ENCODE peak calls at places on chromosome 2, in five cellular contexts. Y is HCT116, F is GM12878, I is K562, Z is HepG2. Q is an unnamed sample.

GRCh38 chr2:19351914-19352697 is 6.3 kb downstream of the OSR1 start:
- DNase-seq in Y (no peak), F (no peak), Z (no peak), I (no peak), Q (no peak)

GRCh38 chr2:70496819-70497218 is 56.8 kb downstream of the TGFA start:
- DNase-seq in F (no peak), I (no peak), Y (no peak), Z (no peak), Q (no peak)

GRCh38 chr2:126657636-126658315 is 1.8 kb downstream of the GYPC start:
- DNase-seq in F (peak), Z (no peak), Y (peak), I (peak), Q (peak)

GRCh38 chr2:181234429-181235410 is 222.5 kb upstream of the ITGA4 start:
- DNase-seq in F (no peak), Z (no peak), I (no peak), Y (no peak), Q (no peak)

GRCh38 chr2:126100956-126101355 is 555.0 kb upstream of the GYPC start:
- DNase-seq in Z (no peak), I (no peak), Y (no peak), F (no peak), Q (no peak)

GRCh38 chr2:169091256-169091655 is 21.9 kb downstream of the DHRS9 start:
- DNase-seq in Z (no peak), F (no peak), Y (no peak), I (no peak), Q (no peak)

GRCh38 chr2:71865391-71865965 is 282.2 kb downstream of the CYP26B1 start:
- DNase-seq in I (no peak), Y (no peak), Z (no peak), F (no peak), Q (no peak)

GRCh38 chr2:215621389-215621788 is 185.5 kb upstream of the FN1 start:
- DNase-seq in I (no peak), Z (no peak), Y (no peak), F (no peak), Q (no peak)

GRCh38 chr2:231780123-231780908 is 766 bp downstream of the PDE6D start:
- DNase-seq in Y (no peak), F (no peak), I (no peak), Z (peak), Q (peak)

GRCh38 chr2:167140767-167141166 is 252.5 kb downstream of the XIRP2 start:
- DNase-seq in Y (peak), I (no peak), Z (peak), F (no peak), Q (peak)

GRCh38 chr2:225337183-225337582 is 62.3 kb upstream of the NYAP2 start:
- DNase-seq in I (no peak), Z (no peak), F (no peak), Y (no peak), Q (no peak)

GRCh38 chr2:158923180-158923594 is 45.3 kb upstream of the TANC1 start:
- DNase-seq in Z (no peak), Y (no peak), I (no peak), F (no peak), Q (no peak)

GRCh38 chr2:217788669-217789002 is 214.2 kb downstream of the TNS1 start:
- DNase-seq in Y (no peak), Z (no peak), F (no peak), I (no peak), Q (no peak)

GRCh38 chr2:75277111-75277510 is 77.8 kb upstream of the TACR1 start:
- DNase-seq in I (no peak), F (no peak), Y (no peak), Z (no peak), Q (no peak)

GRCh38 chr2:168564641-168565040 is 108.6 kb downstream of the CERS6 start:
- DNase-seq in F (no peak), Z (no peak), Y (no peak), I (no peak), Q (no peak)

GRCh38 chr2:2229898-2230817 is 100.9 kb downstream of the MYT1L start:
- DNase-seq in Y (no peak), F (no peak), I (no peak), Z (no peak), Q (no peak)

GRCh38 chr2:66240284-66240683 is 194.6 kb upstream of the MEIS1 start:
- DNase-seq in I (no peak), Y (no peak), F (no peak), Z (no peak), Q (no peak)

GRCh38 chr2:74530239-74531161 is 767 bp downstream of the HTRA2 start:
- DNase-seq in Z (no peak), F (peak), Y (no peak), I (peak), Q (no peak)

GRCh38 chr2:40317047-40317446 is 134.8 kb downstream of the SLC8A1 start:
- DNase-seq in I (no peak), F (no peak), Y (no peak), Z (no peak), Q (no peak)

GRCh38 chr2:53202063-53202462 is 565.5 kb upstream of the CHAC2 start:
- DNase-seq in I (no peak), Z (peak), Y (peak), F (no peak), Q (no peak)

GRCh38 chr2:203875471-203875870 is 7.9 kb downstream of the CTLA4 start:
- DNase-seq in Z (no peak), Y (no peak), F (no peak), I (no peak), Q (no peak)

GRCh38 chr2:12430036-12430795 is 286.5 kb upstream of the TRIB2 start:
- DNase-seq in F (no peak), I (no peak), Z (no peak), Y (no peak), Q (no peak)

GRCh38 chr2:43467889-43468288 is 127.9 kb downstream of the THADA start:
- DNase-seq in F (no peak), Z (no peak), Y (no peak), I (no peak), Q (no peak)

GRCh38 chr2:24491626-24492282 is 700 bp downstream of the NCOA1 start:
- DNase-seq in F (no peak), I (peak), Y (no peak), Z (no peak), Q (no peak)

GRCh38 chr2:9310827-9311226 is 104.2 kb downstream of the ASAP2 start:
- DNase-seq in Y (no peak), F (no peak), I (no peak), Z (no peak), Q (no peak)

GRCh38 chr2:106614511-106615291 is 127.5 kb downstream of the CD8B2 start:
- DNase-seq in Z (peak), I (no peak), F (no peak), Y (no peak), Q (no peak)

GRCh38 chr2:14297340-14297739 is 335.2 kb upstream of the LRATD1 start:
- DNase-seq in F (no peak), I (no peak), Y (no peak), Z (no peak), Q (no peak)

GRCh38 chr2:59756145-59756544 is 797.3 kb downstream of the BCL11A start:
- DNase-seq in I (no peak), Y (no peak), Z (no peak), F (no peak), Q (no peak)
- TF ChIP-seq SIN3A in I (no peak), Y (no peak), Z (no peak), F (no peak), Q (no peak)

GRCh38 chr2:57139179-57139578 is 907.4 kb upstream of the VRK2 start:
- DNase-seq in Z (no peak), I (no peak), F (no peak), Y (no peak), Q (no peak)
- TF ChIP-seq SRF in Z (no peak), I (no peak), F (no peak), Y (no peak), Q (no peak)

GRCh38 chr2:37982847-37983246 is 57.8 kb downstream of the RMDN2 start:
- DNase-seq in I (no peak), Z (no peak), Y (no peak), F (no peak), Q (no peak)

GRCh38 chr2:37982147-37982582 is 57.1 kb downstream of the RMDN2 start:
- DNase-seq in F (peak), Z (peak), Y (peak), I (peak), Q (peak)

GRCh38 chr2:37984176-37984575 is 59.1 kb downstream of the RMDN2 start:
- DNase-seq in I (no peak), F (no peak), Y (no peak), Z (no peak), Q (no peak)

GRCh38 chr2:37984589-37984988 is 59.5 kb downstream of the RMDN2 start:
- DNase-seq in Y (no peak), Z (no peak), F (no peak), I (no peak), Q (no peak)

GRCh38 chr2:37983719-37984118 is 58.6 kb downstream of the RMDN2 start:
- DNase-seq in F (no peak), Z (no peak), I (no peak), Y (no peak), Q (no peak)
- TF ChIP-seq SIN3A in F (no peak), Z (no peak), I (no peak), Y (no peak), Q (no peak)

GRCh38 chr2:23122681-23123080 is 262.3 kb upstream of the KLHL29 start:
- DNase-seq in Y (no peak), F (no peak), I (no peak), Z (no peak), Q (no peak)
- TF ChIP-seq SRF in Y (no peak), F (no peak), I (no peak), Z (no peak), Q (no peak)

GRCh38 chr2:220263300-220263699 is 635.9 kb downstream of the SLC4A3 start:
- DNase-seq in F (no peak), I (no peak), Z (no peak), Y (no peak), Q (no peak)

GRCh38 chr2:220259656-220260055 is 632.2 kb downstream of the SLC4A3 start:
- DNase-seq in I (no peak), F (no peak), Y (no peak), Z (no peak), Q (no peak)
- TF ChIP-seq SIN3A in I (no peak), F (no peak), Y (no peak), Z (no peak), Q (no peak)

GRCh38 chr2:241573741-241574140 is 15.2 kb downstream of the BOK start:
- DNase-seq in F (no peak), Z (no peak), Y (no peak), I (no peak), Q (no peak)
- TF ChIP-seq SRF in F (no peak), Z (no peak), Y (no peak), I (no peak), Q (no peak)

DNA sequence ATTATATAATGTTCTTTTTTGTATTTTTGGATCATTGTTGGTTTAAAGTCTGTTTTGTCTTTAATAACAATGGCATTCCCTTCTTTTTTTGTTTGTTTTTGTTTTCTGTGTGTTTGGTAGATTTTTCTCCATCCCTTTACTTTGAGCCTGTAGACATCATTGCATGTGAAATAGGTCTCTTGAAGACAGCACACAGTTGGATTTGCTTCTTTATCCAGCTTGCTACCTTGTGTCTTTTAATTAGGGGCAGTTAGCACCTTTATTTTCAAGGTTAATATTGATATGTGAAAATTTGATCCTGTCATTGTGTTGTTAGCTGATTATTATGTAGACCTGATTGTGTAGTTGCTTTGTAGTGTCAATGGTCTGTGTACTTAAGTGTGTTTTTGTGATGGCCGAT is 235.7 kb downstream of the KCNJ3 start:
- DNase-seq in I (no peak), Y (no peak), Z (no peak), F (no peak), Q (no peak)
- TF ChIP-seq SIN3A in I (no peak), Y (no peak), Z (no peak), F (no peak), Q (no peak)

DNA sequence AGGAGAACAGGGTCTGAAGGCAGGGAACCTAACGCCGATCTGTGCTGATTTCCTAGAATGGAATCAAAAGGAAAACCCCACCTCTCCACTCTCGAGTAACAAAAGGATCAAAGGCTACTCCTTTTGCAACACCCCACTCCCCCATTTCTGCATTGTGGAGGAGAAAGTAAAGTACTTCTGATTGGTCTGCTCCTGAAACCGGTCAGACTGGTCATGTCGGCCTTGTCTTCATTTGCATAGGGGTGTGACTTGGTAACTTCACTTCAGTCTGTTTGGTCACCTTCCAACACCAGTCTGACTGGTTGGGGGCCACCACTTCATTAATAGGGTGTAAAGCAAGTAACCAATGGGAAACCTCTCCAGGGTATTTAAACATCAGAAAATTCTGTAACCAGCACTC is 771.9 kb downstream of the ERBB4 start:
- DNase-seq in Y (no peak), F (no peak), Z (no peak), I (no peak), Q (no peak)
- TF ChIP-seq SRF in Y (no peak), F (no peak), Z (no peak), I (no peak), Q (no peak)

DNA sequence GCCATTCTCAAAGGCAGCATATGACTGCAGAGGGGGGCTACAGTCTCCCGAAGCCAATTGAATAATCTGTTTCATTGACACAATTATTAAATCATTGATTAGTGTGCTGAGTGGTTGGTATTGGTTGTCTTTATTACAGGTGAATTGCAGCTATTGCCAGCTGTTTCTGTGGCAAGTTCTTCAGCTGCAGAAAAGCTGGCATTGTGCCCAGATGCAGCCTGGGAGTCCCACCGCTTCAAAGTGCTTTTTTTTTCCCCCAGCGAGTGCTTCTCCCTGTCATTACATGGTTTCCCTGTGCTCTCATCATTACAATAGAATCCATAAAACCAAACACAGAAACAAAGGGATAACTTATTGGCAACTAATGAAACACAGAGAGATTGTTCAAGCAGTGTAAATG is 164.7 kb downstream of the GRB14 start:
- DNase-seq in I (no peak), F (no peak), Y (no peak), Z (no peak), Q (no peak)
- TF ChIP-seq SIN3A in I (no peak), F (no peak), Y (no peak), Z (no peak), Q (no peak)

GRCh38 chr2:134259571-134259970 is 5.7 kb downstream of the MGAT5 start:
- DNase-seq in I (no peak), F (no peak), Y (no peak), Z (no peak), Q (no peak)

GRCh38 chr2:134261398-134262131 is 7.7 kb downstream of the MGAT5 start:
- DNase-seq in F (no peak), Y (no peak), I (no peak), Z (no peak), Q (peak)

GRCh38 chr2:134262666-134263065 is 8.8 kb downstream of the MGAT5 start:
- DNase-seq in I (no peak), F (no peak), Z (no peak), Y (no peak), Q (no peak)

GRCh38 chr2:134258684-134259408 is 5.0 kb downstream of the MGAT5 start:
- DNase-seq in Y (no peak), F (no peak), I (no peak), Z (no peak), Q (no peak)

GRCh38 chr2:134260726-134261125 is 6.9 kb downstream of the MGAT5 start:
- DNase-seq in I (no peak), Z (no peak), Y (no peak), F (no peak), Q (no peak)
- TF ChIP-seq SRF in I (no peak), Z (no peak), Y (no peak), F (no peak), Q (no peak)

Q was measured in H1.